ENCODE peak calls at places on chromosome 20, in seven cellular contexts. Q is adrenal gland, D is fibroblast of lung, B is psoas muscle, O is GM23338, X is tibial artery, J is ovary. G is an unnamed sample. For H3K4me1, the result is how much of the 10 kb centered on the place peaks cover.

GRCh38 chr20:34431168-34431567 is 68.1 kb downstream of the ITCH start:
- DNase-seq in Q (no peak), D (no peak), B (no peak), O (no peak), X (no peak), J (no peak), G (no peak)

GRCh38 chr20:63453029-63453523 is 19.4 kb downstream of the KCNQ2 start:
- DNase-seq in Q (no peak), D (no peak), B (peak), O (peak), X (no peak), J (no peak), G (no peak)

GRCh38 chr20:45450097-45450818 is 19.3 kb upstream of the WFDC2 start:
- DNase-seq in Q (no peak), D (peak), B (no peak), O (peak), X (no peak), J (no peak), G (no peak)

GRCh38 chr20:54320148-54320607 is 112.3 kb downstream of the PFDN4 start:
- DNase-seq in Q (no peak), D (no peak), B (no peak), O (peak), X (no peak), J (no peak), G (no peak)

GRCh38 chr20:62117658-62118057 is 4.6 kb upstream of the LSM14B start:
- DNase-seq in Q (no peak), D (no peak), B (peak), O (no peak), X (no peak), J (no peak), G (no peak)

GRCh38 chr20:2820896-2821869 is 5.0 kb downstream of the TMEM239 start:
- DNase-seq in Q (peak), D (no peak), B (no peak), O (peak), X (peak), J (no peak), G (no peak)

GRCh38 chr20:55140631-55141030 is 665.2 kb downstream of the DOK5 start:
- DNase-seq in Q (no peak), D (no peak), B (peak), O (no peak), X (no peak), J (no peak), G (no peak)

GRCh38 chr20:4916991-4917881 is 84.1 kb downstream of the SLC23A2 start:
- DNase-seq in Q (no peak), D (no peak), B (no peak), O (no peak), X (no peak), J (no peak), G (no peak)

GRCh38 chr20:709864-710761 is 34.5 kb upstream of the SCRT2 start:
- DNase-seq in Q (no peak), D (no peak), B (no peak), O (peak), X (peak), J (no peak), G (no peak)

GRCh38 chr20:47493954-47494293 is 7.8 kb upstream of the NCOA3 start:
- DNase-seq in Q (no peak), D (no peak), B (no peak), O (peak), X (no peak), J (no peak), G (no peak)

GRCh38 chr20:62632575-62632974 is 9.7 kb upstream of the SLCO4A1 start:
- DNase-seq in Q (no peak), D (no peak), B (no peak), O (no peak), X (no peak), J (no peak), G (no peak)

GRCh38 chr20:44734938-44735337 is 10.7 kb upstream of the KCNK15 start:
- DNase-seq in Q (no peak), D (peak), B (no peak), O (peak), X (peak), J (no peak), G (no peak)

GRCh38 chr20:18971574-18971973 is 158.0 kb downstream of the SCP2D1 start:
- DNase-seq in Q (no peak), D (no peak), B (no peak), O (no peak), X (no peak), J (no peak), G (no peak)

GRCh38 chr20:20411841-20412240 is 43.9 kb downstream of the INSM1 start:
- DNase-seq in Q (no peak), D (no peak), B (no peak), O (no peak), X (no peak), J (no peak), G (no peak)

GRCh38 chr20:46230811-46231282 is 77.5 kb downstream of the CDH22 start:
- DNase-seq in Q (peak), D (peak), B (no peak), O (peak), X (no peak), J (no peak), G (no peak)

GRCh38 chr20:278607-279571 is 11.7 kb downstream of the C20orf96 start:
- DNase-seq in Q (no peak), D (no peak), B (peak), O (peak), X (peak), J (peak), G (no peak)

GRCh38 chr20:62804021-62804631 is 509 bp upstream of the OGFR start:
- DNase-seq in Q (no peak), D (no peak), B (no peak), O (no peak), X (no peak), J (no peak), G (no peak)

GRCh38 chr20:57514273-57514751 is 10.6 kb downstream of the CTCFL start:
- DNase-seq in Q (peak), D (peak), B (peak), O (peak), X (peak), J (peak), G (peak)

GRCh38 chr20:25319241-25320034 is 71.2 kb downstream of the ABHD12 start:
- DNase-seq in Q (no peak), D (no peak), B (no peak), O (no peak), X (peak), J (no peak), G (peak)

GRCh38 chr20:16472045-16472872 is 101.0 kb downstream of the KIF16B start:
- DNase-seq in Q (no peak), D (no peak), B (no peak), O (no peak), X (no peak), J (no peak), G (no peak)

GRCh38 chr20:19929749-19930148 is 87.4 kb upstream of the NAA20 start:
- DNase-seq in Q (no peak), D (peak), B (no peak), O (no peak), X (no peak), J (no peak), G (no peak)

GRCh38 chr20:52190437-52191131 is 995 bp downstream of the ZFP64 start:
- DNase-seq in Q (peak), D (peak), B (no peak), O (peak), X (no peak), J (peak), G (no peak)

GRCh38 chr20:52191436-52192295 is at the start of gene ZFP64:
- DNase-seq in Q (peak), D (peak), B (peak), O (peak), X (peak), J (peak), G (peak)

GRCh38 chr20:52192296-52193007 is 873 bp upstream of the ZFP64 start:
- DNase-seq in Q (peak), D (no peak), B (peak), O (no peak), X (no peak), J (no peak), G (no peak)

GRCh38 chr20:52193133-52193532 is 1.6 kb upstream of the ZFP64 start:
- DNase-seq in Q (no peak), D (no peak), B (no peak), O (no peak), X (no peak), J (no peak), G (no peak)

DNA sequence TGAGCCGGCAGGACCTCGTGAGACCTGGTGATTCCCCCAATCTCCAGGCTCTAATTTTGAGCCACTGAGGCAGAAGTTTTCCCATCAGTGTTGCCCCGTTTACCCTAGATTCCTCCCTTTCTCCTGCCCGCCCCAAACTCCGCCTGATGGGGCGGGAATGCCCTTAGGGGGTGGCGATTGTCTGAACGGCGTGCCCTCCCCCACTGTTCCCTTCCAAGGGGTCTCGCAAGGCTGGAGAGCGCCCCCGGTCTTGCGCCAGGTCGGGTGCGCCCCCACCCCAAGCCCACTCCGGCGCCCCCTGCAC is 495 bp downstream of the ZFP64 start:
- DNase-seq in Q (no peak), D (peak), B (no peak), O (peak), X (no peak), J (no peak), G (no peak)
- H3K27ac ChIP-seq in Q (peak), D (peak), B (peak), O (peak), X (peak), J (peak), G (peak)

DNA sequence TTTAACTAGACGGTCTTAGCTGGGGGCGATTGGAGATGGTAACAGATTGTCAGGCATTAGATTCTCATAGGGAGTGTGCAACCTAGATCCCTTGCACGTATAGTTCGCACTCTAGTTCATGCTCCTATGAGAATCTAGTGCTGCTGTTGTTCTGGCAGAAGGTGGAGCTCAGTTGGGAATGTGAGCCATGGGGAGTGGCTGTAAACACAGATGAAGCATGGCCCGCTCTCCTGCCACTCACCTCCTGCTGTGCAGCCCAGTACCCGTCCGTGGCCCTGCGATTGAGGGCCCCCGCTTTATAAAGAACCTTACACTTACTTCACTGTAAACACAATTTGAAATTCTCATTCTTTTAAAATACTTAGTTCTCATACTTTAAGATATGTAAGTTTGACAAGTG is 339.4 kb downstream of the CDH26 start:
- DNase-seq in Q (no peak), D (no peak), B (no peak), O (no peak), X (no peak), J (no peak), G (no peak)
- H3K4me1 ChIP-seq in Q (under half), D (under half), B (under half), O (under half), X (under half), J (under half), G (under half)

GRCh38 chr20:49349678-49350077 is 71.8 kb upstream of the ZNFX1 start:
- DNase-seq in Q (no peak), D (no peak), B (peak), O (no peak), X (peak), J (no peak), G (no peak)

GRCh38 chr20:49349078-49349477 is 71.2 kb upstream of the ZNFX1 start:
- DNase-seq in Q (no peak), D (no peak), B (no peak), O (no peak), X (no peak), J (no peak), G (no peak)

GRCh38 chr20:49352821-49353220 is 75.0 kb upstream of the ZNFX1 start:
- DNase-seq in Q (no peak), D (no peak), B (no peak), O (no peak), X (no peak), J (no peak), G (no peak)

GRCh38 chr20:49353348-49353747 is 75.5 kb upstream of the ZNFX1 start:
- DNase-seq in Q (no peak), D (no peak), B (no peak), O (no peak), X (no peak), J (no peak), G (no peak)

DNA sequence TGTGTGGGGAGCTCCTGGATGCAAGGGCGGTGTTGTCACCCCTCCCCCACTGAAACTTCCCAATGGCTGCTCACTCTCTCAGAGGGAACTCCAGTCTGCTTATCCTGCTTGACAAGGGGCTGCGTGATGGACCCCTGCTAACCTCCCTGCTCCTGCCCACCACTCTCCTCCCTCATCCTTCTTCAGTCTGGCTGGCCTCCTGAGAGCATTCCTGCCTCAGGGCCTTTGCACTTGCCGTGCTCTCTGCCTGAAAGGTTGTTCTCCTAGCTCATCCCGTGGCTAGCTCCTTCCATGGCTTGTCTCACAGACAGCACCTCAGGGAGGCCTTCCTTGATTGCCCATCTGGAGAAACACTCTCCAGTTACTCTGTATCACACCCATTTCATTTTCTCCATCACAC is 73.9 kb upstream of the ZNFX1 start:
- DNase-seq in Q (no peak), D (no peak), B (no peak), O (no peak), X (no peak), J (no peak), G (no peak)
- H3K27ac ChIP-seq in Q (no peak), D (no peak), B (no peak), O (no peak), X (no peak), J (no peak), G (no peak)

GRCh38 chr20:48793776-48794175 is 34.0 kb downstream of the PREX1 start:
- DNase-seq in Q (no peak), D (no peak), B (no peak), O (no peak), X (no peak), J (no peak), G (no peak)

GRCh38 chr20:48791666-48792071 is 36.1 kb downstream of the PREX1 start:
- DNase-seq in Q (no peak), D (peak), B (no peak), O (no peak), X (peak), J (no peak), G (no peak)

GRCh38 chr20:48795058-48795457 is 32.7 kb downstream of the PREX1 start:
- DNase-seq in Q (no peak), D (no peak), B (no peak), O (no peak), X (no peak), J (no peak), G (no peak)

GRCh38 chr20:48795732-48796131 is 32.1 kb downstream of the PREX1 start:
- DNase-seq in Q (no peak), D (no peak), B (no peak), O (no peak), X (no peak), J (no peak), G (no peak)

GRCh38 chr20:48794360-48794759 is 33.4 kb downstream of the PREX1 start:
- DNase-seq in Q (no peak), D (no peak), B (no peak), O (peak), X (no peak), J (no peak), G (no peak)
- H3K4me1 ChIP-seq in Q (under half), D (under half), B (under half), O (under half), X (under half), J (under half), G (under half)

GRCh38 chr20:49420811-49421295 is 61.6 kb downstream of the KCNB1 start:
- DNase-seq in Q (no peak), D (no peak), B (peak), O (no peak), X (peak), J (no peak), G (no peak)
- H3K27ac ChIP-seq in Q (no peak), D (no peak), B (peak), O (no peak), X (no peak), J (no peak), G (peak)

DNA sequence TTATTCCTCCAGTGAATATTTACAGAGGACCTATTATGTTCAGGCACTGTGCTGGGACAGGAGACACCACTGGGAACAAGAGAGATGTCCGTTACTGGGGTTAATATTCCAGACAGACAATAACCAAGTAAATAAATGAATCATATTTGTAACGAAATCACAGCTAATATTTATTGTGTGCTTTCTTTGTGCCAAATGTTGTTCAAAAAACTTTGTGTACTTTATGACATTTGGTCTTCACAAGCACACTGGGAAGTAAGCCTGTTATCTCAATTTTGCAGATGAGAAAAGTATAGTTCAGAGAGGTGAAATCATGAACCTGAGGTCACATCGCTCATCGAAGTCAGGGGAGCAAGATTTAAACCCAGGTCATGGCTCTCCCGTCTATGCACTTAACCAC is 36.5 kb upstream of the PREX1 start:
- DNase-seq in Q (no peak), D (no peak), B (no peak), O (no peak), X (no peak), J (no peak), G (no peak)
- H3K4me1 ChIP-seq in Q (under half), D (under half), B (under half), O (under half), X (under half), J (under half), G (under half)

GRCh38 chr20:21615617-21616080 is 89.8 kb upstream of the PAX1 start:
- DNase-seq in Q (peak), D (peak), B (peak), O (peak), X (no peak), J (no peak), G (no peak)

GRCh38 chr20:21623074-21623780 is 82.2 kb upstream of the PAX1 start:
- DNase-seq in Q (no peak), D (no peak), B (no peak), O (no peak), X (no peak), J (no peak), G (no peak)

GRCh38 chr20:21623781-21624094 is 81.7 kb upstream of the PAX1 start:
- DNase-seq in Q (no peak), D (no peak), B (no peak), O (no peak), X (no peak), J (no peak), G (no peak)

GRCh38 chr20:21622097-21622496 is 83.4 kb upstream of the PAX1 start:
- DNase-seq in Q (no peak), D (no peak), B (no peak), O (no peak), X (no peak), J (no peak), G (no peak)

GRCh38 chr20:21618697-21619421 is 86.6 kb upstream of the PAX1 start:
- DNase-seq in Q (no peak), D (no peak), B (no peak), O (no peak), X (no peak), J (no peak), G (no peak)
- H3K27ac ChIP-seq in Q (no peak), D (no peak), B (no peak), O (no peak), X (no peak), J (no peak), G (no peak)

GRCh38 chr20:36969050-36969449 is 17.5 kb upstream of the SAMHD1 start:
- DNase-seq in Q (no peak), D (no peak), B (no peak), O (no peak), X (no peak), J (no peak), G (no peak)

GRCh38 chr20:36971103-36971502 is 19.6 kb upstream of the SAMHD1 start:
- DNase-seq in Q (no peak), D (no peak), B (no peak), O (no peak), X (no peak), J (no peak), G (no peak)

GRCh38 chr20:36969478-36970186 is 18.1 kb upstream of the SAMHD1 start:
- DNase-seq in Q (no peak), D (no peak), B (no peak), O (no peak), X (no peak), J (no peak), G (no peak)

DNA sequence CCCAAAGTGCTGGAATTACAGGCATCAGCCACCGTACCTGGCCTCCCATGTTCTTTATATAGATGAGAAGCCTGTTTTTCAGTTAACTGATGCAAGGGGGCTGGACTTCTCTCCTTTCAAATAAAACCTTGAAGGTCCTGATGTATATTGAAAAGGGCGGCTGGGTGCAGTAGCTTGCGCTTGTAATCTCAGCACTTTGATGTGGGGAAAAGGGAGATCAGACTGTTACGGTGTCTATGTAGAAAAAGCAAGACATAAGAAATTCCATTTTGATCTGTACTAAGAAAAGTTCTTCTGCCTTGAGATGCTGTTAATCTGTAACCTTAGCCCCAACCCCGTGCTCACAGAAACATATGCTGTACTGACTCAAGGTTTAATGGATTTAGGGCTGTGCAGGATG is 16.1 kb upstream of the SAMHD1 start:
- DNase-seq in Q (no peak), D (no peak), B (no peak), O (no peak), X (no peak), J (no peak), G (no peak)
- H3K4me1 ChIP-seq in Q (under half), D (under half), B (under half), O (under half), X (under half), J (under half), G (under half)